ENCODE peak calls at places on chromosomes 3 and 15, in six cellular contexts. W, N, M, U, Y and F are unnamed samples.

GRCh38 chr3:50687916-50688315 is 13.2 kb downstream of the DOCK3 start:
- DNase-seq in W (no peak), N (no peak), M (no peak), U (no peak), Y (no peak), F (no peak)

GRCh38 chr15:80911821-80912220 is 77.8 kb downstream of the MESD start:
- DNase-seq in W (no peak), N (no peak), M (no peak), U (no peak), Y (no peak), F (no peak)

GRCh38 chr3:54104084-54104483 is 18.3 kb upstream of the CACNA2D3 start:
- DNase-seq in W (no peak), N (no peak), M (no peak), U (no peak), Y (no peak), F (no peak)

GRCh38 chr15:81865850-81866537 is 179.8 kb downstream of the MEX3B start:
- DNase-seq in W (no peak), N (no peak), M (no peak), U (no peak), Y (no peak), F (no peak)

GRCh38 chr15:57216288-57216687 is 160.0 kb upstream of the CGNL1 start:
- DNase-seq in W (no peak), N (no peak), M (peak; percentile 91), U (no peak), Y (peak; percentile 96), F (no peak)

GRCh38 chr3:171788546-171789351 is 21.5 kb downstream of the PLD1 start:
- DNase-seq in W (no peak), N (no peak), M (peak; percentile 80), U (no peak), Y (peak; percentile 98), F (no peak)

GRCh38 chr3:45865568-45865955 is 20.8 kb upstream of the CCR9 start:
- DNase-seq in W (no peak), N (no peak), M (no peak), U (no peak), Y (no peak), F (no peak)

GRCh38 chr15:57526076-57526475 is 65.6 kb upstream of the MYZAP start:
- DNase-seq in W (no peak), N (no peak), M (no peak), U (no peak), Y (no peak), F (no peak)

GRCh38 chr3:17151598-17152373 is 267.0 kb downstream of the PLCL2 start:
- DNase-seq in W (peak; percentile 76), N (no peak), M (no peak), U (no peak), Y (no peak), F (peak; percentile 53)

GRCh38 chr3:123159926-123160635 is 41.7 kb upstream of the SEC22A start:
- DNase-seq in W (no peak), N (no peak), M (no peak), U (no peak), Y (peak; percentile 28), F (no peak)

GRCh38 chr3:57803647-57804081 is 47.6 kb downstream of the SLMAP start:
- DNase-seq in W (no peak), N (no peak), M (peak; percentile 94), U (peak; percentile 38), Y (peak; percentile 86), F (no peak)

GRCh38 chr15:56076651-56077050 is 83.2 kb upstream of the NEDD4 start:
- DNase-seq in W (no peak), N (no peak), M (no peak), U (no peak), Y (no peak), F (no peak)

GRCh38 chr15:57903626-57904025 is 161.9 kb downstream of the ALDH1A2 start:
- DNase-seq in W (no peak), N (no peak), M (no peak), U (no peak), Y (no peak), F (no peak)

GRCh38 chr15:66779331-66780009 is 77.4 kb downstream of the SMAD6 start:
- DNase-seq in W (no peak), N (no peak), M (no peak), U (peak; percentile 51), Y (no peak), F (no peak)

GRCh38 chr3:167662919-167663400 is 9.2 kb upstream of the WDR49 start:
- DNase-seq in W (no peak), N (no peak), M (peak; percentile 14), U (no peak), Y (no peak), F (no peak)

GRCh38 chr3:16668776-16669545 is 63.7 kb upstream of the DAZL start:
- DNase-seq in W (no peak), N (no peak), M (no peak), U (no peak), Y (no peak), F (no peak)

GRCh38 chr15:62672268-62672667 is 370.3 kb upstream of the TPM1 start:
- DNase-seq in W (no peak), N (no peak), M (peak; percentile 7), U (no peak), Y (peak; percentile 40), F (no peak)

GRCh38 chr15:64209680-64210334 is 47.0 kb upstream of the PPIB start:
- DNase-seq in W (no peak), N (no peak), M (peak; percentile 74), U (no peak), Y (peak; percentile 56), F (no peak)

GRCh38 chr15:70056091-70056680 is 41.5 kb downstream of the TLE3 start:
- DNase-seq in W (no peak), N (no peak), M (no peak), U (no peak), Y (no peak), F (no peak)

GRCh38 chr3:125054436-125055164 is 1.2 kb downstream of the HEG1 start:
- DNase-seq in W (peak; percentile 18), N (no peak), M (peak; percentile 80), U (no peak), Y (peak; percentile 63), F (no peak)

GRCh38 chr3:10783360-10784346 is 32.4 kb upstream of the SLC6A11 start:
- DNase-seq in W (peak; percentile 22), N (no peak), M (peak; percentile 26), U (peak; percentile 19), Y (peak; percentile 36), F (no peak)

GRCh38 chr15:83339396-83339795 is 54.9 kb upstream of the BNC1 start:
- DNase-seq in W (no peak), N (no peak), M (no peak), U (no peak), Y (no peak), F (no peak)

GRCh38 chr15:55322452-55322851 is 3.4 kb downstream of the PIGB start:
- DNase-seq in W (no peak), N (no peak), M (no peak), U (no peak), Y (no peak), F (no peak)

GRCh38 chr15:73564255-73564654 is 68.9 kb downstream of the NPTN start:
- DNase-seq in W (no peak), N (no peak), M (peak; percentile 22), U (no peak), Y (peak; percentile 48), F (no peak)

GRCh38 chr3:108001457-108001856 is 89.4 kb downstream of the CD47 start:
- DNase-seq in W (no peak), N (no peak), M (no peak), U (no peak), Y (peak; percentile 70), F (no peak)